ENCODE peak calls at places on chromosomes 11 and 22, in nine cellular contexts. W is HCT116, O is HL-60, E is spleen, H is transverse colon, R is prostate gland, Z is GM12891, V is H1, C is upper lobe of left lung. J is an unnamed sample.

GRCh38 chr22:42800731-42801536 is 56.1 kb downstream of the ARFGAP3 start:
- DNase-seq in R (no peak), C (no peak), H (no peak), O (no peak), V (no peak), E (no peak), Z (no peak), W (no peak), J (no peak)

GRCh38 chr22:47012589-47013365 is 250.3 kb downstream of the TBC1D22A start:
- DNase-seq in Z (no peak), R (no peak), H (no peak), V (no peak), O (peak), E (no peak), W (no peak), C (no peak), J (no peak)

GRCh38 chr22:49372530-49373288 is 455.0 kb downstream of the BRD1 start:
- DNase-seq in R (peak), W (peak), C (no peak), H (no peak), V (no peak), Z (no peak), E (peak), O (no peak), J (peak)

GRCh38 chr11:75482931-75483469 is 42.7 kb downstream of the GDPD5 start:
- DNase-seq in O (no peak), W (no peak), C (no peak), Z (no peak), E (no peak), V (no peak), R (no peak), H (no peak), J (no peak)

GRCh38 chr11:128961645-128962044 is 19.0 kb upstream of the TP53AIP1 start:
- DNase-seq in V (no peak), H (no peak), Z (no peak), O (no peak), W (no peak), E (no peak), R (no peak), C (no peak), J (no peak)

GRCh38 chr11:111378773-111379499 is at the start of gene POU2AF1:
- DNase-seq in R (no peak), W (no peak), E (peak), C (peak), O (no peak), H (peak), Z (peak), V (no peak), J (no peak)

GRCh38 chr11:118382954-118383353 is 18.5 kb upstream of the ATP5MG start:
- DNase-seq in R (no peak), Z (no peak), C (no peak), V (no peak), W (no peak), E (no peak), O (no peak), H (no peak), J (no peak)

GRCh38 chr11:35343033-35343598 is 76.2 kb downstream of the SLC1A2 start:
- DNase-seq in R (no peak), H (no peak), V (no peak), W (no peak), Z (no peak), C (no peak), E (no peak), O (no peak), J (no peak)

GRCh38 chr11:63015521-63016215 is at the start of gene SLC22A8:
- DNase-seq in E (no peak), H (no peak), V (no peak), O (no peak), C (peak), R (no peak), W (no peak), Z (no peak), J (no peak)

GRCh38 chr11:63007920-63008319 is 7.7 kb downstream of the SLC22A8 start:
- DNase-seq in E (no peak), W (no peak), H (no peak), C (no peak), Z (no peak), V (no peak), O (no peak), R (no peak), J (no peak)

GRCh38 chr11:63010934-63011439 is 4.7 kb downstream of the SLC22A8 start:
- DNase-seq in W (no peak), O (no peak), R (no peak), H (no peak), V (no peak), E (no peak), C (no peak), Z (no peak), J (no peak)

GRCh38 chr11:63014408-63015055 is 1.1 kb downstream of the SLC22A8 start:
- DNase-seq in O (no peak), C (peak), Z (no peak), E (no peak), H (no peak), V (no peak), R (no peak), W (no peak), J (no peak)

DNA sequence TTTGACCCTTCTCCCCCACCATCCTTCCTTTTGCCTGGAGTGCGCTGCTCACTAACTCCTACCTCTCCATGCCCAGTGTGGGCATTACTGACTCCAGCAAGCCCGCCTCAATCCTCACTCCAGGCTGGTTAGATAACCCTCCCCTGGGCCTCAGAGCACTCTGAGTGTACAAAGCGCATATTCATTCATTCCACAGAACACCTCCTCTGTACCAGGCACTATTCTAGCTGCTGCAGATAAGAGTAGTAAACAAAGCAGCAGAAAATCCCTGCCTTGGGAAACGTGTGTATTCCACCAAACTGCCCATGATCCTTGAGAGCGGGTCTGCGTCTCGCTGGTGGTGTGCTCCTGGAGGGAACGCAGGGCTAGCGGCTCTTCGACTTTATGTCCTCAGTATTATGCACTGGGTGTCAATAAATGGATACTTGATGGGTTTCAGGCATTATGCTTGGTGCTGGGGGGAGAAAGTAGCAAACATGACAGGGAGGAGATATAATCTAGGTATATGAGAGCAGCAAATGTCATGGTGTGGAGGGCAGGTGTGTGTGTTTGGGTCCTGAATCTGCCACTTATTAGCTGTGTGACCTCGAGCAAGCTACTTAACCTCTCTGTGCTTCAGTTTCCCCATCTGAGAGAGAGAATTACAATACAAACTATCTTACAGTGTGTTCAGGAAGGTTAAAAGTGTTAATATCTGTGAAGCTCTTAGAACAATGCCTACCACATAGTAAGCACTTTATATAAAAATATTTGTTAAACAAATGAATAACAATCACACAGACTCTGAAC is 3.0 kb downstream of the SLC22A8 start:
- DNase-seq in H (no peak), O (no peak), V (no peak), W (no peak), C (no peak), R (no peak), E (no peak), Z (no peak), J (no peak)
- TF ChIP-seq POLR2AphosphoS5 in H (no peak), O (no peak), V (no peak), W (no peak), C (no peak), R (no peak), E (no peak), Z (no peak), J (no peak)

DNA sequence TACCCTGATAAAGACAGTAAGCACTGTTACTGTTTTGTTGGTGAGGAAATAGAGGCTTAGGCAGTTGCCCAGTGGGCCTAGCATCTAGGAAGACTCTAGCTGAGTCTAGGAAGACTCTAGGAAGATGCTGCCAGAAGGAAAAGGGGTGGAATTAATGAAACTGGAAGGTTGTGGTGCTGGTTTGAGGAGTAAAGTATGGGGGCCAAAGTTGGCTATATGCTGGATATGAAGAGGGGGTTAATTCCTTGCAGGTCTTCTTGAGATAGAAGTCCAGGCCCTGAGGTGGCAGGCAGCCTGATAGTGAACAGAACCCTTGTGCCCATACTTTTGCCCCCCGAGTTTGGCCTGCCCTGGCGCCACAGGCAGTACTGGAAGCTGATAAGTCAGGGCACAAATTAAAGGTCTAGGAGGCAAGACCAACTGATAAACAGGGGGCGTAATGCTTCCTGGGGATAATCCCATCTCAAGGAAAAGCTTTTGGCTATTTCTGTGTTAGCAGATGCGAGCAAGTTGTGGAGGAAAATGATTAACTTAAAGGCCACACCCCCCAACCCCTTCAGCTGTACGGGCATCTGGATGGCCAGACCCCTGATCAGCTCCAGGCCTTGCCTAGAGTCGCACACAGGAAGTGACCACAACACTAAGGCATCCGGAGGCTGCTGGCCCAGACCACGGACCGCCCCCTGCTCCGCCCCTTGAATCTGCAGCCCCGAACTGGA is 3.1 kb downstream of the ILK start:
- DNase-seq in C (peak), H (peak), W (peak), Z (no peak), O (peak), R (peak), E (peak), V (peak), J (no peak)
- TF ChIP-seq POLR2AphosphoS5 in C (peak), H (peak), W (peak), Z (peak), O (no peak), R (peak), E (peak), V (peak), J (peak)

GRCh38 chr22:45969414-45969799 is 7.6 kb downstream of the WNT7B start:
- DNase-seq in O (no peak), C (peak), R (no peak), H (no peak), Z (no peak), V (no peak), W (no peak), E (no peak), J (no peak)

GRCh38 chr22:45969801-45970464 is 7.0 kb downstream of the WNT7B start:
- DNase-seq in R (no peak), W (no peak), V (no peak), E (no peak), C (no peak), O (no peak), Z (no peak), H (no peak), J (no peak)

GRCh38 chr22:45968003-45968650 is 8.8 kb downstream of the WNT7B start:
- DNase-seq in Z (no peak), V (no peak), O (no peak), C (no peak), E (no peak), H (no peak), R (no peak), W (no peak), J (no peak)

GRCh38 chr22:45966892-45967365 is 10.0 kb downstream of the WNT7B start:
- DNase-seq in E (no peak), C (peak), V (no peak), W (no peak), O (no peak), R (no peak), H (no peak), Z (no peak), J (no peak)

DNA sequence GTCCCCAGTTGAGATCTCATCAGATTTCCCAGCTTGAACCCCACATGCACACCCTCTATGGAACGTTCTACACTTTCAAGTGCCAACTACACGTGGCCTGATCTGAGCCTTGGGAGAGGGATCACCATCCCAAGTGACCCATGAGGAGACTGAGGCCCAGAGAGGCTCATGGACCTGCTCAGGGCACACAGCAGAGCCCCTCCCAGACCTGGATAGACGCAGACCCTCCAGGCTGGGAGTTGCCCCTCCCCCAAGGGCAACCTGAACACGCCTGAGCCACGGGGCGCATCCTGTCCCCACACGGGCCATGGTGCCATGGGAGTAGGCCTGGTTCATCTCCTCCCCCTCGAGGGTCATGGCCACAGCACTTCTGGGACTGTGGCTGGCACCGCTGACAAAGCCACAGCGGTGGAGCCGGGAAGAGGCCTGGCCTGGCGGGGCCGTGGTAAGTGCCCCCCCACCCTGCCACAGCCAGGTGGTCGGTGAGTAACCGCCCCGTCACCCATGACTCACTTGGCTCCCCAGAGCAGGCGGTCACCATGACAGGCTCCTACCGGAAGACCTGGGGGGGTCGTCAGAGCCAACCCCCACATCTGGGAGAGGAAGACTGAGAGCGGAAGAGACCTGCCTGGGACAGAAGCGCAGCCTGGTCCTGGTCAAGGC is 8.1 kb downstream of the WNT7B start:
- DNase-seq in H (no peak), Z (no peak), C (peak), R (no peak), E (no peak), W (peak), V (no peak), O (no peak), J (no peak)
- TF ChIP-seq POLR2AphosphoS5 in H (no peak), Z (no peak), C (no peak), R (no peak), E (no peak), W (peak), V (no peak), O (no peak), J (no peak)

DNA sequence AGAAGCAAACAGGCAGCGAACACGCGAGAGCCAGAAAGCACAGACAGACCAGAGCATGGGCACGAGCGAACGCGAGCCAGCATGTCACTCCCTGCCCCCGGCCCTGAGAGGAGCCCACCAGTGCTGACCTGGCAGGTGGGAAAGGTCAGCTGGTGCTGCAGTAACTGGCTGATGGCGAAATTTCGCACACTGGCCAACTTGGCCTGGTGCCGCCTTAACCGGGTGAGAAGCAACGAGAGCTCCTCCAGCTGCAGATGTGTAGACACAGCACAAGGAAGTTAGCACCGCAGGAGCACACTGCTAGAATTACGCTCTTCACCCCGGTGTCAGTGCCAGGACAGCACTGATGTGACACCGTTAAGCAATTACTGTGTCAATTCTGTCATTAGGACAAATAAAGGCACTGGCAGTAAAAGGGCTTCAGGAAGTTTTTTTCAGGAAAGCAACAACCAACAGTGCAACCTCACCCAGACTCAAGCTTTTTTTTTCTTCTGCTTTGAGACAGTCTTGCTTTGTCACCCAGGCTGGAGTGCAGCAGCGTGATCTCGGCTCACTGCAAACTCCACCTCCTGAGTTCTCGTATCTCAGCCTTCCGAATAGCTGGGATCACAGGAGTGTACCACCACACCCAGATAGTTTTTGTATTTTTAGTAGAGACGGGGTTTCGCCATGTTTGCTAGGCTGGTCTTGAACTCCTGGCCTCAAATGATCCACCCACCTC is 76.8 kb downstream of the C11orf58 start:
- DNase-seq in R (peak), O (peak), E (peak), H (peak), C (peak), Z (no peak), V (no peak), W (no peak), J (no peak)
- TF ChIP-seq POLR2AphosphoS5 in R (peak), O (peak), E (peak), H (no peak), C (peak), Z (no peak), V (no peak), W (no peak), J (no peak)

J was measured in vagina.